ENCODE peak calls at places on chromosomes 1 and 21, in eight cellular contexts. Y, U, B, E, K, S, L and I are unnamed samples.

GRCh38 chr21:34886554-34887385 is 162.3 kb downstream of the RUNX1 start:
- DNase-seq in Y (no peak), S (no peak), E (peak), L (peak), U (no peak), B (peak), K (no peak), I (no peak)

GRCh38 chr1:97827887-97828286 is 92.9 kb downstream of the DPYD start:
- DNase-seq in B (no peak), S (no peak), U (no peak), E (no peak), Y (peak), L (no peak), K (no peak), I (no peak)

GRCh38 chr1:26127235-26128163 is 15.9 kb downstream of the PDIK1L start:
- DNase-seq in U (no peak), E (no peak), L (no peak), S (no peak), Y (no peak), K (no peak), B (peak), I (no peak)

GRCh38 chr1:156584813-156585212 is 5.3 kb downstream of the TTC24 start:
- DNase-seq in B (no peak), Y (peak), K (no peak), E (no peak), U (no peak), S (no peak), L (peak), I (no peak)

GRCh38 chr1:153578490-153578889 is 12.8 kb upstream of the S100A2 start:
- DNase-seq in K (no peak), B (no peak), Y (no peak), L (no peak), S (no peak), E (no peak), U (peak), I (no peak)

GRCh38 chr21:46024983-46025860 is 43.7 kb downstream of the COL6A1 start:
- DNase-seq in K (peak), E (no peak), S (no peak), Y (no peak), L (no peak), U (no peak), B (no peak), I (no peak)

GRCh38 chr1:211885746-211886522 is 55.4 kb upstream of the LPGAT1 start:
- DNase-seq in Y (no peak), L (no peak), E (no peak), K (no peak), S (no peak), B (no peak), U (no peak), I (no peak)

GRCh38 chr1:192974701-192975100 is 84.5 kb downstream of the UCHL5 start:
- DNase-seq in L (no peak), K (peak), S (no peak), E (no peak), B (no peak), U (peak), Y (no peak), I (no peak)

GRCh38 chr1:15454256-15454655 is 2.3 kb upstream of the CELA2A start:
- DNase-seq in S (no peak), U (peak), B (no peak), E (no peak), K (peak), Y (no peak), L (no peak), I (no peak)

GRCh38 chr1:225415307-225415706 is 12.5 kb downstream of the LBR start:
- DNase-seq in U (no peak), S (no peak), L (no peak), Y (no peak), B (no peak), E (no peak), K (no peak), I (no peak)

GRCh38 chr1:201266774-201267173 is 16.5 kb upstream of the PKP1 start:
- DNase-seq in E (no peak), B (no peak), S (no peak), U (peak), K (peak), L (no peak), Y (no peak), I (peak)

GRCh38 chr1:94044290-94044790 is 76.6 kb downstream of the ABCA4 start:
- DNase-seq in B (no peak), U (no peak), E (no peak), S (no peak), L (no peak), Y (no peak), K (no peak), I (no peak)

GRCh38 chr1:34378968-34379729 is 202.4 kb downstream of the C1orf94 start:
- DNase-seq in B (no peak), E (no peak), Y (no peak), U (no peak), K (no peak), S (no peak), L (no peak), I (no peak)

GRCh38 chr1:65467536-65467935 is 47.1 kb downstream of the LEPR start:
- DNase-seq in B (no peak), K (peak), Y (peak), S (no peak), L (no peak), U (peak), E (no peak), I (no peak)

GRCh38 chr1:31786366-31787060 is 22.4 kb upstream of the ADGRB2 start:
- DNase-seq in E (no peak), L (no peak), B (no peak), Y (peak), U (no peak), S (no peak), K (no peak), I (no peak)

GRCh38 chr1:15501208-15502032 is 22.6 kb downstream of the CASP9 start:
- DNase-seq in B (peak), E (no peak), K (peak), Y (peak), S (peak), U (peak), L (peak), I (peak)

GRCh38 chr1:51284487-51284954 is 45.8 kb downstream of the TTC39A start:
- DNase-seq in B (no peak), E (no peak), L (no peak), U (no peak), Y (no peak), S (no peak), K (no peak), I (no peak)

GRCh38 chr1:43253173-43253572 is 16.6 kb upstream of the TMEM125 start:
- DNase-seq in E (no peak), S (no peak), B (no peak), U (no peak), Y (no peak), L (no peak), K (no peak), I (no peak)

GRCh38 chr1:229410692-229411433 is 23.0 kb downstream of the ACTA1 start:
- DNase-seq in E (no peak), U (peak), L (no peak), B (peak), S (no peak), K (peak), Y (peak), I (peak)

GRCh38 chr1:29515188-29515955 is 279.1 kb downstream of the PTPRU start:
- DNase-seq in Y (no peak), S (no peak), B (no peak), K (no peak), L (no peak), U (no peak), E (no peak), I (no peak)

GRCh38 chr1:162351443-162351842 is 25.2 kb downstream of the SPATA46 start:
- DNase-seq in K (no peak), E (no peak), B (no peak), U (no peak), S (no peak), Y (no peak), L (no peak), I (no peak)

GRCh38 chr1:212515329-212515760 is 82.6 kb downstream of the NENF start:
- DNase-seq in E (no peak), U (no peak), L (no peak), B (no peak), Y (peak), S (no peak), K (no peak), I (no peak)

GRCh38 chr1:66132324-66132723 is 339.6 kb downstream of the PDE4B start:
- DNase-seq in S (no peak), Y (no peak), K (no peak), B (no peak), L (no peak), E (no peak), U (peak), I (no peak)

GRCh38 chr21:41701749-41702148 is 65.1 kb downstream of the RIPK4 start:
- DNase-seq in B (no peak), S (no peak), E (no peak), Y (no peak), L (no peak), U (no peak), K (no peak), I (no peak)

GRCh38 chr1:15070145-15070748 is 83.3 kb upstream of the TMEM51 start:
- DNase-seq in Y (no peak), S (no peak), B (no peak), L (no peak), U (no peak), K (no peak), E (no peak), I (no peak)

GRCh38 chr1:222616535-222616934 is 1.4 kb upstream of the MIA3 start:
- DNase-seq in L (no peak), U (peak), E (no peak), Y (no peak), K (peak), B (no peak), S (no peak), I (no peak)

GRCh38 chr1:217554849-217555248 is 76.0 kb downstream of the GPATCH2 start:
- DNase-seq in B (no peak), U (no peak), S (no peak), K (peak), E (no peak), Y (no peak), L (no peak), I (no peak)

GRCh38 chr1:201584510-201584991 is 45.6 kb downstream of the NAV1 start:
- DNase-seq in E (no peak), L (no peak), U (peak), B (no peak), K (no peak), Y (no peak), S (no peak), I (no peak)